ENCODE peak calls at places on chromosomes 16 and 17, in five cellular contexts. J is cardiac muscle cell, P is psoas muscle, G is IMR-90, K is GM12865. D is an unnamed sample.

GRCh38 chr17:1764274-1764673 is 2.4 kb downstream of the SERPINF1 start:
- DNase-seq in K (peak; percentile 42), J (no peak), P (peak; percentile 77), G (peak; percentile 87), D (peak; percentile 80)

GRCh38 chr16:84730406-84731106 is 30.8 kb downstream of the USP10 start:
- DNase-seq in J (peak; percentile 53), G (peak; percentile 97), P (peak; percentile 52), K (peak; percentile 76), D (peak; percentile 41)

GRCh38 chr17:1542316-1542715 is 20.3 kb downstream of the PITPNA start:
- DNase-seq in K (no peak), G (no peak), P (no peak), J (no peak), D (no peak)

GRCh38 chr17:34081269-34081668 is 173.8 kb upstream of the CCL2 start:
- DNase-seq in J (peak; percentile 14), P (no peak), K (peak; percentile 7), G (peak; percentile 6), D (peak; percentile 25)

GRCh38 chr16:69563605-69564580 is 1.9 kb upstream of the NFAT5 start:
- DNase-seq in P (no peak), G (peak; percentile 65), J (no peak), K (peak; percentile 92), D (no peak)

GRCh38 chr17:46865100-46865499 is 13.7 kb downstream of the WNT9B start:
- DNase-seq in K (no peak), P (no peak), G (peak; percentile 38), J (peak; percentile 23), D (peak; percentile 82)

GRCh38 chr17:78991017-78991783 is 11.5 kb upstream of the LGALS3BP start:
- DNase-seq in G (no peak), J (no peak), K (no peak), P (peak; percentile 5), D (no peak)

GRCh38 chr17:50957600-50958575 is 91.7 kb upstream of the TOB1 start:
- DNase-seq in P (no peak), G (no peak), K (no peak), J (no peak), D (no peak)

GRCh38 chr17:50269477-50270429 is 4.5 kb upstream of the TMEM92 start:
- DNase-seq in P (peak; percentile 73), G (peak; percentile 83), K (peak; percentile 72), J (peak; percentile 67), D (peak; percentile 47)

GRCh38 chr17:1787301-1787902 is 25.5 kb downstream of the SERPINF1 start:
- DNase-seq in J (no peak), G (peak; percentile 96), P (peak; percentile 81), K (no peak), D (no peak)

GRCh38 chr16:55467898-55468297 is 11.1 kb upstream of the MMP2 start:
- DNase-seq in P (no peak), J (no peak), K (no peak), G (no peak), D (no peak)

GRCh38 chr17:66982011-66982508 is 17.6 kb downstream of the CACNG4 start:
- DNase-seq in G (no peak), K (no peak), P (no peak), J (no peak), D (no peak)

GRCh38 chr17:11506635-11507034 is 91.6 kb upstream of the DNAH9 start:
- DNase-seq in P (no peak), K (peak; percentile 3), G (no peak), J (peak; percentile 86), D (peak; percentile 41)

GRCh38 chr16:11316331-11317015 is 28.8 kb upstream of the RMI2 start:
- DNase-seq in G (no peak), J (no peak), P (no peak), K (no peak), D (no peak)

GRCh38 chr16:19021747-19022146 is 38.0 kb downstream of the TMC7 start:
- DNase-seq in J (no peak), G (no peak), K (no peak), P (no peak), D (no peak)

GRCh38 chr17:39979865-39980401 is 674 bp upstream of the PSMD3 start:
- DNase-seq in K (peak; percentile 38), G (peak; percentile 19), P (no peak), J (peak; percentile 44), D (peak; percentile 51)

GRCh38 chr16:27472091-27473020 is 70.4 kb downstream of the IL21R start:
- DNase-seq in J (no peak), K (no peak), P (no peak), G (no peak), D (no peak)

GRCh38 chr17:75843577-75844529 is at the start of gene UNC13D:
- DNase-seq in K (peak; percentile 69), P (no peak), G (no peak), J (no peak), D (peak; percentile 58)

GRCh38 chr17:29617481-29618271 is 5.0 kb downstream of the CORO6 start:
- DNase-seq in K (peak; percentile 90), G (peak; percentile 49), P (peak; percentile 74), J (peak; percentile 65), D (peak; percentile 81)

GRCh38 chr16:57735755-57736418 is at the start of gene KATNB1:
- DNase-seq in P (no peak), J (peak; percentile 22), K (no peak), G (no peak), D (no peak)

GRCh38 chr16:69179255-69180010 is 7.5 kb upstream of the SNTB2 start:
- DNase-seq in G (peak; percentile 84), P (peak; percentile 73), K (no peak), J (peak; percentile 9), D (no peak)

GRCh38 chr17:17511293-17511741 is 15.1 kb upstream of the RASD1 start:
- DNase-seq in P (peak; percentile 15), K (no peak), J (no peak), G (no peak), D (peak; percentile 29)

GRCh38 chr17:77679589-77679988 is 278.9 kb upstream of the TNRC6C start:
- DNase-seq in P (no peak), J (no peak), G (no peak), K (no peak), D (no peak)

GRCh38 chr16:81945665-81946064 is 65.6 kb downstream of the SDR42E1 start:
- DNase-seq in J (no peak), K (no peak), P (no peak), G (peak; percentile 12), D (no peak)

GRCh38 chr17:63099420-63099819 is 133.4 kb downstream of the TANC2 start:
- DNase-seq in P (no peak), J (no peak), K (no peak), G (no peak), D (no peak)

GRCh38 chr16:19774024-19774423 is 56.0 kb downstream of the IQCK start:
- DNase-seq in J (no peak), K (no peak), G (no peak), P (no peak), D (no peak)

GRCh38 chr17:36611345-36612072 is 10.1 kb downstream of the MRM1 start:
- DNase-seq in G (peak; percentile 85), P (no peak), J (no peak), K (no peak), D (no peak)

GRCh38 chr17:79988163-79988971 is 47.3 kb downstream of the TBC1D16 start:
- DNase-seq in K (no peak), G (peak; percentile 89), P (no peak), J (no peak), D (no peak)

GRCh38 chr17:2266045-2266864 is 37.3 kb downstream of the SMG6 start:
- DNase-seq in G (no peak), J (no peak), P (no peak), K (peak; percentile 93), D (peak; percentile 93)

GRCh38 chr16:23556881-23557778 is at the start of the genes EARS2 and UBFD1:
- DNase-seq in J (peak; percentile 99), K (peak; percentile 99), G (peak; percentile 98), P (peak; percentile 99), D (peak; percentile 97)

DNA sequence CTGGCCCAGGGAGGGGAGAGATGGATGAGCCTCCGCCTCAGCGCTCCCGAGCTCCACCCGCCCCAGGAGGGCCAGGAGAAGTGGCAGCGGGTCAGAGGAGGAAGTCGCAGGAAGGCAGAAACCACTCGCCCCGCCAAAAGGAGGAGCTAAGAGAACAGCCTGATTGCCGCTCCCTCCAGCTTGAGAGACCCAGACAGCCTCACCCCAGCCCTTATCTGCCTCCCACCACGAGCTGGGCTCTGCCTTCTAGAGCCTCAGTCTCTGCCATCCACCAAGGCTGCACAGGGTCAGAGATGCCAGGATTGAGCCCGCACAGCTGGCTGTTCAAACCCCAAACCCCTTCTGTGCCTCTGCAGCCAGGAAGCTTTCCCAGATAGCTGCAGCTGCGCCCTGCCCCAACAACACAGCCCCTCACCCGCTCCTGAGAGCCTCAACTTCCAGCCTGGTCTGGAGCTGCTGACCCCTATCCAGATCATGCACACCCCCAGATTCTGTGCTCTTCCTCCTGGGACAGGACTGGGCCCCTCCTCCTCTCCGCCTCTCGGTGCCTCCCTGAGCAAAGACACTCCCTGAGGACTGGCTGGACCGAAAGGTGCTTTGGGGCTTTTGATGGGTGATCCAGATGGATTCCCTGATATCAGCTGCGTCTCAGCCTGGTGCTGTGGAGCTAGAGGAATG is 1.0 kb upstream of the ATP2A3 start:
- DNase-seq in J (peak; percentile 72), P (no peak), K (peak; percentile 87), G (no peak), D (peak; percentile 91)
- H3K4me3 ChIP-seq in J (peak overlapping the region; percentile 19), P (peak overlapping the region; percentile 45), K (peak overlapping the region; percentile 92), G (no peak overlapping the region), D (peak overlapping the region; percentile 56)

GRCh38 chr16:49528035-49528434 is 154.4 kb downstream of the C16orf78 start:
- DNase-seq in G (no peak), J (peak; percentile 18), K (no peak), P (no peak), D (no peak)
- H3K4me3 ChIP-seq in G (peak overlapping the region; percentile 16), J (no peak overlapping the region), K (peak overlapping the region; percentile 12), P (peak overlapping the region; percentile 52), D (no peak overlapping the region)

GRCh38 chr17:9239260-9239820 is 218.0 kb downstream of the NTN1 start:
- DNase-seq in P (no peak), K (no peak), J (no peak), G (no peak), D (no peak)

GRCh38 chr17:9241371-9241712 is 220.0 kb downstream of the NTN1 start:
- DNase-seq in K (no peak), J (no peak), P (peak; percentile 38), G (no peak), D (no peak)

GRCh38 chr17:9241774-9242496 is 220.6 kb downstream of the NTN1 start:
- DNase-seq in G (no peak), K (no peak), P (no peak), J (no peak), D (no peak)

GRCh38 chr17:9239821-9240658 is 218.7 kb downstream of the NTN1 start:
- DNase-seq in J (peak; percentile 69), P (peak; percentile 82), G (peak; percentile 39), K (peak; percentile 68), D (no peak)

GRCh38 chr17:9240659-9241370 is 219.5 kb downstream of the NTN1 start:
- DNase-seq in J (peak; percentile 89), P (peak; percentile 73), K (no peak), G (peak; percentile 54), D (no peak)
- H3K4me3 ChIP-seq in J (no peak overlapping the region), P (peak overlapping the region; percentile 72), K (no peak overlapping the region), G (no peak overlapping the region), D (peak overlapping the region; percentile 35)

GRCh38 chr16:3816326-3816725 is 64.2 kb downstream of the CREBBP start:
- DNase-seq in J (no peak), G (no peak), P (no peak), K (no peak), D (no peak)

GRCh38 chr16:3823427-3823826 is 57.1 kb downstream of the CREBBP start:
- DNase-seq in G (no peak), P (no peak), J (no peak), K (no peak), D (no peak)

GRCh38 chr16:3819175-3819527 is 61.4 kb downstream of the CREBBP start:
- DNase-seq in K (no peak), J (no peak), G (no peak), P (no peak), D (no peak)

GRCh38 chr16:3822366-3823045 is 58.0 kb downstream of the CREBBP start:
- DNase-seq in G (peak; percentile 20), J (no peak), P (peak; percentile 41), K (no peak), D (no peak)

GRCh38 chr16:3819741-3820724 is 60.5 kb downstream of the CREBBP start:
- DNase-seq in P (no peak), G (peak; percentile 97), J (peak; percentile 75), K (no peak), D (peak; percentile 72)
- H3K4me3 ChIP-seq in P (no peak overlapping the region), G (no peak overlapping the region), J (no peak overlapping the region), K (no peak overlapping the region), D (no peak overlapping the region)

D was measured in Jurkat, Clone E6-1.